ENCODE peak calls at places on chromosomes 16 and 17, in nine cellular contexts. K, M, C, D, L, H, S, U and J are unnamed samples.

GRCh38 chr17:2705263-2705662 is 6.3 kb downstream of the CLUH start:
- DNase-seq in S (no peak), L (peak), M (no peak), C (no peak), H (no peak), D (no peak), U (no peak), K (no peak), J (peak)

GRCh38 chr17:11803226-11803625 is 194.0 kb downstream of the ZNF18 start:
- DNase-seq in M (no peak), D (no peak), K (no peak), C (no peak), S (no peak), H (no peak), U (no peak), L (no peak), J (no peak)

GRCh38 chr16:80176114-80176513 is 364.7 kb upstream of the DYNLRB2 start:
- DNase-seq in S (no peak), M (no peak), H (no peak), U (no peak), L (no peak), D (no peak), K (no peak), C (no peak), J (peak)

GRCh38 chr17:78600181-78600651 is 23.0 kb upstream of the DNAH17 start:
- DNase-seq in C (peak), D (no peak), L (no peak), M (no peak), H (no peak), U (no peak), S (no peak), K (no peak), J (peak)

GRCh38 chr16:27485126-27485525 is 64.6 kb downstream of the GTF3C1 start:
- DNase-seq in L (no peak), D (no peak), H (no peak), S (no peak), U (no peak), M (no peak), K (no peak), C (no peak), J (no peak)

GRCh38 chr17:78674595-78675315 is 97.6 kb upstream of the DNAH17 start:
- DNase-seq in M (no peak), L (no peak), H (no peak), K (no peak), C (no peak), U (no peak), D (no peak), S (no peak), J (no peak)

GRCh38 chr16:11478431-11479119 is 108.1 kb downstream of the LITAF start:
- DNase-seq in M (no peak), C (no peak), K (no peak), L (no peak), H (no peak), D (no peak), U (no peak), S (no peak), J (no peak)

GRCh38 chr17:50274945-50275221 is 617 bp downstream of the TMEM92 start:
- DNase-seq in L (no peak), D (no peak), M (no peak), K (no peak), U (no peak), H (no peak), S (no peak), C (no peak), J (no peak)

GRCh38 chr17:73266796-73267195 is 5.1 kb upstream of the CPSF4L start:
- DNase-seq in D (no peak), M (no peak), S (no peak), K (no peak), U (no peak), H (no peak), C (no peak), L (no peak), J (no peak)

GRCh38 chr17:40198576-40198975 is 20.5 kb upstream of the WIPF2 start:
- DNase-seq in K (no peak), D (no peak), S (no peak), M (no peak), L (no peak), U (no peak), H (no peak), C (no peak), J (no peak)

GRCh38 chr16:76614255-76614654 is 337.1 kb downstream of the CNTNAP4 start:
- DNase-seq in M (no peak), C (no peak), H (no peak), D (no peak), S (no peak), L (no peak), K (no peak), U (no peak), J (no peak)

GRCh38 chr16:58346831-58347371 is 45.4 kb upstream of the GINS3 start:
- DNase-seq in L (no peak), D (no peak), S (no peak), H (no peak), K (no peak), U (no peak), C (no peak), M (no peak), J (no peak)

GRCh38 chr16:61934591-61934990 is 101.6 kb downstream of the CDH8 start:
- DNase-seq in M (no peak), K (no peak), S (no peak), H (no peak), U (no peak), L (no peak), C (no peak), D (no peak), J (no peak)

GRCh38 chr17:28047806-28048205 is 5.3 kb downstream of the NLK start:
- DNase-seq in K (no peak), S (no peak), M (no peak), D (no peak), L (no peak), U (no peak), C (no peak), H (no peak), J (no peak)

GRCh38 chr17:28046034-28046825 is 3.8 kb downstream of the NLK start:
- DNase-seq in M (no peak), C (no peak), K (no peak), S (no peak), H (no peak), L (no peak), D (no peak), U (no peak), J (no peak)

GRCh38 chr17:28043296-28043695 is 819 bp downstream of the NLK start:
- DNase-seq in S (no peak), U (no peak), M (no peak), K (no peak), L (no peak), D (no peak), C (no peak), H (no peak), J (no peak)

GRCh38 chr17:28042721-28043291 is 329 bp downstream of the NLK start:
- DNase-seq in K (no peak), U (no peak), M (no peak), S (no peak), L (no peak), H (no peak), C (no peak), D (no peak), J (no peak)

DNA sequence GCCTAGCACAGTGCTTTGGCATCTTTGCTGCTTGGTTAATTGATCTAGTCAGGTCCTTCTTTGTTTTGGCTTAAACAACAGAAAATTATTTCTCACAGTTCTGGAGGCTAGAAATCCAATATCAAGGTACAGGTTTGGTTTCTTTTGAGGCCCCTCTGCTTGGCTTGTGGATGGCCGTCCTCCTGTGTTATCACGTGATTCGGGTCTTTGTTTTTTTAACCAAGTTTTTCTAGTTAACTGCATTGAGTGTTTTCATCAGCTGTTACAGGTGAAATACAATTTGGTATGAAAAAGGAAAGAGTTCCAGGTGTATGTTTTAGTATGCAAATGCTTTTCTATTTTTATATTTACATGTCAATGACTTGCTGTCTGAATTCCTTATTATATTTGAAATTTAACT is 2.8 kb downstream of the NLK start:
- DNase-seq in U (no peak), S (no peak), L (no peak), M (no peak), C (no peak), H (no peak), D (no peak), K (no peak), J (no peak)
- H3K4me3 ChIP-seq in U (no peak), S (no peak), L (no peak), M (peak), C (no peak), H (no peak), D (no peak), K (peak), J (no peak)

GRCh38 chr17:79797492-79798295 is 817 bp upstream of the CBX8 start:
- DNase-seq in C (no peak), H (no peak), D (no peak), L (no peak), M (no peak), K (peak), S (peak), U (no peak), J (no peak)

GRCh38 chr17:79798296-79799173 is 1.7 kb upstream of the CBX8 start:
- DNase-seq in H (no peak), S (no peak), U (no peak), C (no peak), M (no peak), D (no peak), K (peak), L (no peak), J (peak)

GRCh38 chr17:79795795-79796569 is 895 bp downstream of the CBX8 start:
- DNase-seq in D (no peak), S (no peak), U (no peak), M (no peak), C (no peak), K (no peak), H (no peak), L (no peak), J (no peak)

GRCh38 chr17:79794659-79795511 is 2.0 kb downstream of the CBX8 start:
- DNase-seq in U (no peak), H (no peak), D (no peak), C (no peak), M (no peak), L (no peak), K (no peak), S (no peak), J (no peak)

GRCh38 chr17:79796570-79797491 is at the start of gene CBX8:
- DNase-seq in H (peak), M (peak), D (peak), U (peak), S (peak), L (peak), K (peak), C (peak), J (peak)
- TF ChIP-seq CTCF in H (no peak), M (peak), D (no peak), U (no peak), S (no peak), L (peak), K (no peak), C (no peak), J (no peak)

GRCh38 chr16:3935921-3936320 is 55.4 kb upstream of the CREBBP start:
- DNase-seq in D (no peak), H (no peak), S (no peak), C (no peak), L (no peak), U (no peak), M (no peak), K (no peak), J (no peak)
- H3K4me3 ChIP-seq in D (no peak), H (no peak), S (no peak), C (no peak), L (no peak), U (no peak), M (no peak), K (no peak), J (no peak)

GRCh38 chr17:47732399-47733046 is 513 bp upstream of the TBX21 start:
- DNase-seq in L (no peak), S (no peak), K (no peak), M (no peak), C (no peak), D (no peak), U (no peak), H (no peak), J (no peak)

GRCh38 chr17:47731396-47731795 is 1.6 kb upstream of the TBX21 start:
- DNase-seq in L (no peak), C (no peak), D (no peak), U (no peak), S (no peak), K (no peak), M (no peak), H (no peak), J (no peak)

GRCh38 chr17:47735139-47735464 is 2.1 kb downstream of the TBX21 start:
- DNase-seq in L (no peak), H (no peak), U (no peak), M (no peak), C (no peak), K (no peak), S (no peak), D (no peak), J (no peak)

GRCh38 chr17:47733414-47734288 is 615 bp downstream of the TBX21 start:
- DNase-seq in M (no peak), S (no peak), D (no peak), H (no peak), U (no peak), L (no peak), C (no peak), K (no peak), J (no peak)

DNA sequence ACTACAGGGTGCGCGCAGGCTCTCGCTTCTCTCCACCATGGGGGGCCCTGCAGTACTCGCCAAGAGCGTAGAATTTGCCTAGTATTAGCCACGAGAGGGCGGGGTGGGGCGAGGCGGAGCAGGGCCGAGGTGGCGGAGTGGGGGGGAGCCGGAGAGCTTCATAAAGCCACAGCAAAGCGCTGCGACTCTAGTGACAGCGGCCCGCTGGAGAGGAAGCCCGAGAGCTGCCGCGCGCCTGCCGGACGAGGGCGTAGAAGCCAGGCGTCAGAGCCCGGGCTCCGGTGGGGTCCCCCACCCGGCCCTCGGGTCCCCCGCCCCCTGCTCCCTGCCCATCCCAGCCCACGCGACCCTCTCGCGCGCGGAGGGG is at the start of gene TBX21:
- DNase-seq in D (no peak), S (peak), U (no peak), L (no peak), C (peak), M (peak), H (peak), K (peak), J (peak)
- TF ChIP-seq CTCF in D (peak), S (peak), U (no peak), L (peak), C (peak), M (peak), H (no peak), K (no peak), J (peak)

DNA sequence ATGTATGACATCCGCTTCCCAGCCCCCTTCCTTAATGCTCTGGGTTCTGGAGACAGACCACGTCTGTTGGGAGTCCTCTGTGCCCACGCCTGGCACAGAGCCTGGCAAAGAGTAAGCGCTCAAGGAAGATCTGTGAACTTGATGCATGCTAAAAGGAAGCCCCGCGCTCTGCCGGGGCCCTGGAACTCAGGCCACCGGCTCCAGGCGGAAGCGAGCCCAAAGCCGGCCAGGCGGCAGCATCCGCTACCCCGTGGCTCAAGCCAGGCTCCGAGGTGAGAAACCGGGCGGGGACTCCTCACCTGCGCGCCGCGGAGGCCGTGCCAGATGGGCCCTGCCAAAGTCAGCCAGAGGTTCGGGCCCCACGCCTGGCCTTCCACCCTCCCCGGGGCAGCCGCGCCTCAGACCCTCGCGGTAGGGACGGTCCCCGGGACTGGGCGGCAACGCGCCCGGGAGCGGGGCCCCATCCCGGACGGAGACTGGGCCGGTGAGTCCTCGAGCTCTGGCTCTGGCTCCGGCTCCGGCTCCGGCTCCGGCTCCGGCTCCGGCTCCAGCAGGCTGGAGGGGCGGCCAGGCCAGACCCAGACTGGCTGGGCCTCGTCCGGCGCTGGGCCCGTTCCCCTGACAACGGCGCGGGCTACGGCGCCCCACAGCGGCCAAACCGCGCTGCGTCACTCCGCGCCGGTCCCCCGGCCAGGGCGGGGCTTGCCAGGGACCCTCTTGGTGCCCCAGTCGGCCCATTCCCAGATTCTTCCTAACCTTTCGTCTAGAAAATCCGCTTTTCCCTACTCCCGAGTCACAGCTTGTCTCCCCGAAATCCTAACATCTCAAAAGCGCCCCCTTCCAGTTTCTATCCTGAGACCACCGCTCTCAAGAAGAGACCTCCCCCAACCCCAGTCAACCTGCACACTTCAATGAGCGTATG is at the start of gene ZDHHC1:
- DNase-seq in C (peak), U (no peak), K (peak), L (peak), S (peak), H (no peak), M (peak), D (no peak), J (peak)
- H3K4me3 ChIP-seq in C (peak), U (peak), K (peak), L (peak), S (peak), H (peak), M (peak), D (peak), J (peak)

GRCh38 chr17:28338056-28338768 is 2.7 kb downstream of the TNFAIP1 start:
- DNase-seq in D (no peak), C (peak), S (no peak), M (no peak), L (peak), K (no peak), U (no peak), H (no peak), J (peak)
- TF ChIP-seq CTCF in D (no peak), C (no peak), S (no peak), M (no peak), L (no peak), K (no peak), U (no peak), H (no peak), J (no peak)

DNA sequence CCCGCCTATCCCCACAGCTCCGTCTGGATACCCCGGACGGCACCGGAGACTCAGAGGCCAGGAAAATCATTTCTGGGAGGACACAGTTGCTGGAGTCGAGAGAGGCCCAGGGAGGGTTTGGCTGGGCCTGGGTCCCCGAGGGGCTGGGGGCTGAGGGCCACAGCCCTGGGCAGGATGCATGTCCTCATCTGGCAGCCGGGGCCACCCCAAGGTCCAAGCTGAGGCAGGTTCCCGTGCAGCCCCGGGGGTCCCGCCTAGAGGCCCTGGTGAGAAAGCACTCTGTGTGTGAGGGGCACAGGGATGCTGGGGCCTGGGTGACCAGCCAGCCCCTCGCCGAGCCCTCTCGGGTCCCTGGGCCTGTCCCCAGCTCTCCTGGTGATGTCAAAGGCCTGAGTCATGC is 25.6 kb upstream of the C1QTNF8 start:
- DNase-seq in C (no peak), H (no peak), L (no peak), D (no peak), S (no peak), K (no peak), M (no peak), U (no peak), J (no peak)
- H3K4me3 ChIP-seq in C (no peak), H (no peak), L (no peak), D (no peak), S (no peak), K (no peak), M (no peak), U (no peak), J (no peak)

DNA sequence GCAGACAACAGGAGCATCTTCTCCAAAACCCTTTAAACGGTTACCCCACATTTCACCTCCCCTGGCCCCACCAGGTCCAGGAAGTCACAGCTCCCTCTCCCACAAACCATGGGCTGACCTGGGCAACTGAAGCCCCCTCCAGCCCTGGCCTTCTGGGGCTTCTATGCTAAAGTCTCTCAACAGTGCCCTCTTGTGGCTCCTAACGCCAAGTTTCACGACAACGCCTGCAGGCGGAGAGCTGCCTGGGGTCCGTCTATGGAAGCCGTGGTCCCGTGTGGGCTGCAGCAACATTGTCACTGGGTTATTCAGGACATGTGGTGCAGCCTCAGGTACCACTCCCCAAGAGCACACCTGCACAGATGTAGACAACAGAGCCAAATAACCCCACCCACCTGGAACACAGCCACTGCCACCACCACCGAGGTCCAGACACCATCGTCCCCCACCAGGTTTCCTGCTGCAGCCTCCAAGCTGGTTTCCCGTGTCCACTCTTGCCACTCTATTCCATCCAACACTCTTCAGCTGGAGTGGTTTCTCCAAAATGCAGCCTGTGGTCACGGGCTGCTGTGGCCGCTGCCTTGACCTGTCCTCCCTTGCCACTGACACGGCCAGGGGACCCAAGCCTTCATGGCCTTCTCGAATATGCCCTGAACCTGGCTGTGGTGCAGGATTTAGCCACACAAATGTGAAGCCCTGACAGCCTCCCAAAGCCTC is 19.1 kb downstream of the C16orf95 start:
- DNase-seq in L (no peak), U (no peak), K (no peak), H (no peak), D (peak), M (no peak), S (peak), C (peak), J (peak)
- TF ChIP-seq CTCF in L (peak), U (peak), K (peak), H (peak), D (peak), M (peak), S (peak), C (peak), J (peak)

GRCh38 chr17:21774263-21774662 is 81.9 kb downstream of the KCNJ18 start:
- DNase-seq in D (no peak), L (no peak), S (no peak), M (no peak), K (no peak), H (no peak), U (no peak), C (no peak), J (no peak)
- H3K4me3 ChIP-seq in D (no peak), L (no peak), S (no peak), M (no peak), K (no peak), H (no peak), U (no peak), C (no peak), J (no peak)

GRCh38 chr17:80894439-80894721 is 97.3 kb upstream of the CHMP6 start:
- DNase-seq in C (no peak), L (no peak), M (no peak), S (peak), K (no peak), D (no peak), U (no peak), H (no peak), J (no peak)
- TF ChIP-seq CTCF in C (no peak), L (peak), M (no peak), S (no peak), K (no peak), D (no peak), U (no peak), H (no peak), J (no peak)